ENCODE peak calls at places on chromosomes 5 and 9, in five cellular contexts. One of them, this sample, is unnamed.

GRCh38 chr5:53557386-53557785 is 3.1 kb upstream of the NDUFS4 start:
- DNase-seq in AG08395: peak; percentile 18
- DNase-seq in left kidney: no peak
- DNase-seq in astrocyte of the cerebellum: no peak
- DNase-seq in NCI-H774: no peak
- DNase-seq in this sample: no peak

GRCh38 chr9:16817002-16817401 is 53.5 kb downstream of the BNC2 start:
- DNase-seq in AG08395: no peak
- DNase-seq in left kidney: no peak
- DNase-seq in astrocyte of the cerebellum: no peak
- DNase-seq in NCI-H774: no peak
- DNase-seq in this sample: no peak

GRCh38 chr9:135134253-135135028 is 47.0 kb downstream of the OLFM1 start:
- DNase-seq in NCI-H774: no peak
- DNase-seq in astrocyte of the cerebellum: no peak
- DNase-seq in AG08395: no peak
- DNase-seq in left kidney: peak; percentile 55
- DNase-seq in this sample: no peak

GRCh38 chr9:125989090-125989501 is 241.9 kb downstream of the PBX3 start:
- DNase-seq in left kidney: no peak
- DNase-seq in astrocyte of the cerebellum: no peak
- DNase-seq in AG08395: no peak
- DNase-seq in NCI-H774: no peak
- DNase-seq in this sample: no peak

GRCh38 chr9:35820076-35820475 is 5.2 kb upstream of the HINT2 start:
- DNase-seq in NCI-H774: no peak
- DNase-seq in astrocyte of the cerebellum: peak; percentile 39
- DNase-seq in left kidney: no peak
- DNase-seq in AG08395: peak; percentile 76
- DNase-seq in this sample: no peak

GRCh38 chr9:92980085-92980745 is 32.9 kb downstream of the FGD3 start:
- DNase-seq in AG08395: no peak
- DNase-seq in astrocyte of the cerebellum: no peak
- DNase-seq in left kidney: no peak
- DNase-seq in NCI-H774: no peak
- DNase-seq in this sample: no peak

GRCh38 chr5:150021491-150022162 is 21.1 kb downstream of the HMGXB3 start:
- DNase-seq in AG08395: no peak
- DNase-seq in astrocyte of the cerebellum: peak; percentile 82
- DNase-seq in left kidney: no peak
- DNase-seq in NCI-H774: no peak
- DNase-seq in this sample: no peak

GRCh38 chr9:79189511-79189924 is 382.2 kb upstream of the TLE4 start:
- DNase-seq in NCI-H774: no peak
- DNase-seq in AG08395: peak; percentile 49
- DNase-seq in astrocyte of the cerebellum: peak; percentile 63
- DNase-seq in left kidney: no peak
- DNase-seq in this sample: no peak

GRCh38 chr5:9466677-9467076 is 79.2 kb downstream of the SEMA5A start:
- DNase-seq in AG08395: peak; percentile 19
- DNase-seq in left kidney: no peak
- DNase-seq in astrocyte of the cerebellum: no peak
- DNase-seq in NCI-H774: no peak
- DNase-seq in this sample: no peak

GRCh38 chr5:18687429-18687828 is 1053.2 kb downstream of the TAF11L14 start:
- DNase-seq in left kidney: no peak
- DNase-seq in AG08395: no peak
- DNase-seq in astrocyte of the cerebellum: no peak
- DNase-seq in NCI-H774: no peak
- DNase-seq in this sample: no peak

GRCh38 chr5:173714551-173715428 is 98.3 kb upstream of the BOD1 start:
- DNase-seq in AG08395: peak; percentile 96
- DNase-seq in NCI-H774: no peak
- DNase-seq in astrocyte of the cerebellum: peak; percentile 26
- DNase-seq in left kidney: no peak
- DNase-seq in this sample: no peak

GRCh38 chr9:129079829-129080228 is 1.1 kb upstream of the DOLPP1 start:
- DNase-seq in left kidney: no peak
- DNase-seq in astrocyte of the cerebellum: no peak
- DNase-seq in NCI-H774: no peak
- DNase-seq in AG08395: no peak
- DNase-seq in this sample: no peak

GRCh38 chr9:36659500-36659899 is 86.8 kb downstream of the MELK start:
- DNase-seq in astrocyte of the cerebellum: no peak
- DNase-seq in NCI-H774: no peak
- DNase-seq in left kidney: no peak
- DNase-seq in AG08395: no peak
- DNase-seq in this sample: no peak

GRCh38 chr5:42349163-42349562 is 74.1 kb upstream of the GHR start:
- DNase-seq in AG08395: no peak
- DNase-seq in astrocyte of the cerebellum: no peak
- DNase-seq in NCI-H774: no peak
- DNase-seq in left kidney: no peak
- DNase-seq in this sample: no peak

This sample was measured in NCI-H2081 treated with DMSO at 0.1 percent for 48 hours.